ENCODE peak calls at places on chromosomes 4 and X, in seven cellular contexts. C is activated naive CD4-positive, alpha-beta T cell treated with anti-CD3 and anti-CD28 coated beads, Interleukin-2, amount 50 U/mL, for 16 hours; X is choroid plexus epithelial cell; B is nephron progenitor cell; W is GM04504; F is nucleus accumbens; T is NCI-H1694 treated with DMSO at 0.1 percent for 48 hours. D is an unnamed sample.

GRCh38 chrX:107711521-107712041 is 64.0 kb downstream of the TSC22D3 start:
- DNase-seq in C (no peak), X (peak), B (no peak), W (no peak), F (no peak), T (no peak), D (no peak)

GRCh38 chr4:178665916-178666315 is 1223.7 kb upstream of the AGA start:
- DNase-seq in C (no peak), X (no peak), B (no peak), W (no peak), F (no peak), T (no peak), D (no peak)

GRCh38 chrX:136211766-136212556 is 39.2 kb downstream of the MAP7D3 start:
- DNase-seq in C (no peak), X (no peak), B (no peak), W (no peak), F (no peak), T (no peak), D (no peak)

GRCh38 chrX:112759512-112759911 is 79.8 kb upstream of the LHFPL1 start:
- DNase-seq in C (no peak), X (no peak), B (no peak), W (no peak), F (no peak), T (no peak), D (no peak)

GRCh38 chr4:55345054-55345453 is 988 bp upstream of the SRD5A3 start:
- DNase-seq in C (no peak), X (no peak), B (no peak), W (no peak), F (no peak), T (no peak), D (no peak)

GRCh38 chrX:4844376-4844775 is 1130.9 kb upstream of the PRKX start:
- DNase-seq in C (no peak), X (no peak), B (no peak), W (no peak), F (no peak), T (no peak), D (no peak)

GRCh38 chr4:3525532-3526430 is 6.4 kb downstream of the LRPAP1 start:
- DNase-seq in C (no peak), X (no peak), B (no peak), W (no peak), F (no peak), T (no peak), D (peak)

GRCh38 chr4:10672379-10672778 is 12.2 kb downstream of the CLNK start:
- DNase-seq in C (no peak), X (no peak), B (no peak), W (no peak), F (no peak), T (no peak), D (no peak)

GRCh38 chrX:85052207-85052606 is 48.5 kb downstream of the APOOL start:
- DNase-seq in C (no peak), X (peak), B (no peak), W (peak), F (no peak), T (no peak), D (no peak)

GRCh38 chr4:144894525-144894924 is 203.5 kb downstream of the ANAPC10 start:
- DNase-seq in C (no peak), X (peak), B (no peak), W (peak), F (no peak), T (no peak), D (no peak)

GRCh38 chr4:151667025-151667424 is 93.8 kb downstream of the GATB start:
- DNase-seq in C (no peak), X (no peak), B (no peak), W (peak), F (no peak), T (no peak), D (no peak)

GRCh38 chr4:153618831-153619230 is 65.2 kb upstream of the TLR2 start:
- DNase-seq in C (no peak), X (no peak), B (no peak), W (peak), F (no peak), T (no peak), D (no peak)

GRCh38 chr4:76091052-76091451 is 16.5 kb downstream of the ART3 start:
- DNase-seq in C (no peak), X (no peak), B (no peak), W (no peak), F (no peak), T (no peak), D (no peak)

GRCh38 chrX:122579521-122579920 is 604.6 kb upstream of the GRIA3 start:
- DNase-seq in C (no peak), X (peak), B (no peak), W (peak), F (no peak), T (no peak), D (no peak)

GRCh38 chr4:169249214-169249973 is 21.4 kb downstream of the SH3RF1 start:
- DNase-seq in C (no peak), X (peak), B (no peak), W (no peak), F (no peak), T (no peak), D (no peak)

GRCh38 chr4:61786226-61786625 is 586.1 kb downstream of the ADGRL3 start:
- DNase-seq in C (no peak), X (no peak), B (no peak), W (no peak), F (no peak), T (no peak), D (no peak)

GRCh38 chr4:184310171-184310567 is 92.5 kb upstream of the ENPP6 start:
- DNase-seq in C (no peak), X (no peak), B (no peak), W (no peak), F (no peak), T (no peak), D (peak)

GRCh38 chrX:2549874-2550273 is 49.1 kb upstream of the DHRSX start:
- DNase-seq in C (no peak), X (no peak), B (no peak), W (no peak), F (no peak), T (no peak), D (no peak)

GRCh38 chr4:56570041-56570440 is 64.5 kb downstream of the ARL9 start:
- DNase-seq in C (no peak), X (peak), B (no peak), W (no peak), F (no peak), T (no peak), D (no peak)

GRCh38 chr4:85968945-85969830 is 390.7 kb downstream of the MAPK10 start:
- DNase-seq in C (no peak), X (peak), B (peak), W (peak), F (no peak), T (peak), D (no peak)

GRCh38 chr4:101961144-101961543 is 170.6 kb downstream of the BANK1 start:
- DNase-seq in C (no peak), X (peak), B (no peak), W (no peak), F (no peak), T (no peak), D (no peak)

GRCh38 chr4:96593422-96593821 is 753.5 kb downstream of the PDHA2 start:
- DNase-seq in C (no peak), X (peak), B (no peak), W (no peak), F (no peak), T (no peak), D (no peak)

GRCh38 chr4:128803783-128804182 is 5.7 kb upstream of the JADE1 start:
- DNase-seq in C (peak), X (no peak), B (no peak), W (no peak), F (no peak), T (no peak), D (no peak)

GRCh38 chr4:78687818-78688217 is 88.3 kb upstream of the BMP2K start:
- DNase-seq in C (no peak), X (no peak), B (no peak), W (no peak), F (no peak), T (no peak), D (no peak)

GRCh38 chrX:105972690-105973386 is 65.7 kb downstream of the SERPINA7 start:
- DNase-seq in C (no peak), X (no peak), B (no peak), W (no peak), F (no peak), T (no peak), D (no peak)

GRCh38 chrX:154602226-154602625 is 16.9 kb downstream of the CTAG1B start:
- DNase-seq in C (no peak), X (no peak), B (no peak), W (no peak), F (no peak), T (no peak), D (no peak)

GRCh38 chr4:141352775-141353544 is 132.3 kb downstream of the ZNF330 start:
- DNase-seq in C (no peak), X (peak), B (no peak), W (peak), F (no peak), T (no peak), D (no peak)

GRCh38 chr4:101367201-101367600 is 19.9 kb upstream of the PPP3CA start:
- DNase-seq in C (no peak), X (peak), B (no peak), W (no peak), F (no peak), T (no peak), D (no peak)

D was measured in WTC11.